ENCODE peak calls at places on chromosomes 5 and 9, in five cellular contexts. S is HCT116, I is ovary, O is Peyer's patch, T is lung. C is an unnamed sample.

GRCh38 chr5:128020012-128020411 is 63.6 kb upstream of the SLC12A2 start:
- DNase-seq in S (no peak), I (no peak), O (no peak), T (no peak), C (no peak)

GRCh38 chr9:136847827-136848392 is 1.3 kb upstream of the PHPT1 start:
- DNase-seq in S (peak; percentile 67), I (peak; percentile 73), O (peak; percentile 78), T (peak; percentile 90), C (no peak)

GRCh38 chr5:135964670-135965320 is 10.0 kb upstream of the LECT2 start:
- DNase-seq in S (no peak), I (no peak), O (no peak), T (no peak), C (no peak)

GRCh38 chr5:159510282-159510681 is 180.0 kb upstream of the IL12B start:
- DNase-seq in S (no peak), I (peak; percentile 76), O (no peak), T (peak; percentile 41), C (no peak)

GRCh38 chr5:55172051-55172899 is 702 bp downstream of the CDC20B start:
- DNase-seq in S (peak; percentile 85), I (no peak), O (peak; percentile 38), T (peak; percentile 63), C (peak; percentile 65)

GRCh38 chr5:156147948-156148285 is 179.0 kb upstream of the SGCD start:
- DNase-seq in S (no peak), I (no peak), O (no peak), T (no peak), C (no peak)

GRCh38 chr9:27292646-27293045 is 4.3 kb downstream of the EQTN start:
- DNase-seq in S (no peak), I (no peak), O (no peak), T (no peak), C (no peak)

GRCh38 chr5:62266573-62266972 is 39.4 kb upstream of the KIF2A start:
- DNase-seq in S (no peak), I (no peak), O (no peak), T (no peak), C (no peak)

GRCh38 chr5:87899109-87900100 is 369.2 kb downstream of the TMEM161B start:
- DNase-seq in S (no peak), I (no peak), O (no peak), T (no peak), C (no peak)

GRCh38 chr5:131328536-131329186 is 64.8 kb downstream of the CDC42SE2 start:
- DNase-seq in S (peak; percentile 51), I (no peak), O (no peak), T (no peak), C (peak; percentile 54)

GRCh38 chr9:23686257-23686656 is 139.8 kb downstream of the ELAVL2 start:
- DNase-seq in S (no peak), I (no peak), O (no peak), T (no peak), C (no peak)

GRCh38 chr9:69572611-69573010 is 99.6 kb downstream of the APBA1 start:
- DNase-seq in S (no peak), I (no peak), O (no peak), T (no peak), C (no peak)

GRCh38 chr5:3602713-3603502 is 7.3 kb downstream of the IRX1 start:
- DNase-seq in S (no peak), I (no peak), O (no peak), T (peak; percentile 39), C (no peak)

GRCh38 chr5:2714026-2714425 is 37.5 kb downstream of the IRX2 start:
- DNase-seq in S (no peak), I (no peak), O (no peak), T (no peak), C (no peak)

GRCh38 chr5:96292582-96293247 is 140.3 kb downstream of the PCSK1 start:
- DNase-seq in S (no peak), I (no peak), O (no peak), T (no peak), C (no peak)

GRCh38 chr5:127492854-127493738 is 24.3 kb upstream of the PRRC1 start:
- DNase-seq in S (peak; percentile 54), I (no peak), O (no peak), T (no peak), C (peak; percentile 54)

GRCh38 chr9:125506045-125506444 is 201.0 kb downstream of the MAPKAP1 start:
- DNase-seq in S (no peak), I (no peak), O (no peak), T (no peak), C (no peak)

GRCh38 chr9:124594673-124595072 is 87.5 kb upstream of the NR5A1 start:
- DNase-seq in S (no peak), I (no peak), O (no peak), T (no peak), C (no peak)

GRCh38 chr9:94861589-94862241 is 135.2 kb downstream of the AOPEP start:
- DNase-seq in S (no peak), I (no peak), O (no peak), T (no peak), C (no peak)

GRCh38 chr5:84383296-84383815 is 1.3 kb downstream of the EDIL3 start:
- DNase-seq in S (no peak), I (peak; percentile 31), O (no peak), T (no peak), C (no peak)

GRCh38 chr5:1777281-1778137 is 22.1 kb downstream of the MRPL36 start:
- DNase-seq in S (no peak), I (peak; percentile 27), O (no peak), T (no peak), C (no peak)

GRCh38 chr5:131786036-131786435 is 10.8 kb downstream of the FNIP1 start:
- DNase-seq in S (no peak), I (no peak), O (no peak), T (no peak), C (no peak)

GRCh38 chr9:134163374-134164196 is 779 bp downstream of the RNU6ATAC start:
- DNase-seq in S (no peak), I (peak; percentile 80), O (peak; percentile 60), T (peak; percentile 63), C (no peak)

GRCh38 chr5:133688386-133688785 is 76.0 kb upstream of the FSTL4 start:
- DNase-seq in S (no peak), I (no peak), O (no peak), T (no peak), C (no peak)

GRCh38 chr9:129596541-129597328 is 24.2 kb downstream of the C9orf50 start:
- DNase-seq in S (peak; percentile 88), I (peak; percentile 79), O (no peak), T (peak; percentile 50), C (no peak)

GRCh38 chr9:129595323-129595741 is 25.6 kb downstream of the C9orf50 start:
- DNase-seq in S (no peak), I (no peak), O (no peak), T (no peak), C (no peak)

GRCh38 chr9:129597355-129598088 is 23.4 kb downstream of the C9orf50 start:
- DNase-seq in S (peak; percentile 86), I (peak; percentile 90), O (no peak), T (peak; percentile 63), C (no peak)

GRCh38 chr9:129595903-129596540 is 24.9 kb downstream of the C9orf50 start:
- DNase-seq in S (no peak), I (no peak), O (no peak), T (no peak), C (no peak)

DNA sequence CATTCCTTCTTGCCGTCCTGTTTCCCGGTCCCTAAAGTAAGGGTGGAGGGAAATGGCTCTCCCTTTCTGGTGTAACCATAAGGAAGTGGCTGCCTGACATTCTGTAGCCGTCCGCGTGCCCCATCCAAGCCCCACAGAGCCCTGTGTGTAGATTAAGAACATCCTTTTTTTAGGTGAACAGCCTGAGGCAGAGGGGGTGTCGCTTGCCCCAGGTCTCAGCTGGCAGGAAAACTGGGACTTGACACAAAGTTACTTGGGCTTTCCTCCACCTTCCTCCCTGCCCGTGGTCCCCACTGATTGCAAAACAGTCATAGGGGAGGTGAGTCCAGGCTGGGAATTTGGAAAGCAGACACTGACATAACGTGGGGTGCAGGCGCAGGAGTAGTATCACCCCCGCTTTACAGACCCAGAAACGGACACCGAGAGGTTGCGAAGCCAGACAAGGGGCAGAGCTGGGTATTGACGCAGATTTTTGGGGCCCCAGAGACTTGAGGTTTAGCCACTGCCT is 22.8 kb downstream of the C9orf50 start:
- DNase-seq in S (no peak), I (no peak), O (no peak), T (no peak), C (no peak)
- TF ChIP-seq CTCF in S (no peak), I (no peak), O (no peak), T (no peak), C (no peak)

DNA sequence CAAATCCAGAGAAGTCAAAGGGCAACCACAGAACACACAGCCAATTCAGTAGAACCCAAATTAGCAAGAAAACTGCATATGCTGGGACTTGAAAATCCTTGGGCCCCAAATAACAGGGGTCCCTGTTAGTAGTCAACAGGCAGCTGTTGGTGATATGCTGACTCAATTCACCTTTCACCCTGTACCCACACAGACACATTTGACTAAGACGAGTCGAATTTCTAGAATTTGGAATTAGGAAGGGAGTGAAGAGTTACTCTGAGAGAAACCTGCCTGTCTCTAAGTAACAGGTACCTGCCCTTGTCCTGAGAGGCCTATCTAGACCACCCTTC is 817 bp upstream of the VCP start:
- DNase-seq in S (no peak), I (no peak), O (no peak), T (no peak), C (no peak)
- H3K4me3 ChIP-seq in S (peak overlapping the region; percentile 31), I (no peak overlapping the region), O (no peak overlapping the region), T (no peak overlapping the region), C (no peak overlapping the region)

GRCh38 chr5:16644301-16644889 is 27.6 kb upstream of the RETREG1 start:
- DNase-seq in S (no peak), I (no peak), O (no peak), T (no peak), C (no peak)
- H3K27me3 ChIP-seq in S (peaks cover 2% of the 10 kb centered on the region), I (no peaks in the 10 kb centered on the region), O (no peaks in the 10 kb centered on the region), T (no peaks in the 10 kb centered on the region), C (peaks cover 9% of the 10 kb centered on the region)

GRCh38 chr9:37951671-37952579 is 48.0 kb upstream of the SLC25A51 start:
- DNase-seq in S (no peak), I (no peak), O (no peak), T (no peak), C (no peak)

GRCh38 chr9:37953204-37953774 is 49.4 kb upstream of the SLC25A51 start:
- DNase-seq in S (no peak), I (no peak), O (no peak), T (no peak), C (no peak)

GRCh38 chr9:37952731-37953130 is 48.8 kb upstream of the SLC25A51 start:
- DNase-seq in S (no peak), I (no peak), O (no peak), T (no peak), C (no peak)

GRCh38 chr9:37954581-37954981 is 50.7 kb upstream of the SLC25A51 start:
- DNase-seq in S (no peak), I (no peak), O (no peak), T (no peak), C (no peak)

DNA sequence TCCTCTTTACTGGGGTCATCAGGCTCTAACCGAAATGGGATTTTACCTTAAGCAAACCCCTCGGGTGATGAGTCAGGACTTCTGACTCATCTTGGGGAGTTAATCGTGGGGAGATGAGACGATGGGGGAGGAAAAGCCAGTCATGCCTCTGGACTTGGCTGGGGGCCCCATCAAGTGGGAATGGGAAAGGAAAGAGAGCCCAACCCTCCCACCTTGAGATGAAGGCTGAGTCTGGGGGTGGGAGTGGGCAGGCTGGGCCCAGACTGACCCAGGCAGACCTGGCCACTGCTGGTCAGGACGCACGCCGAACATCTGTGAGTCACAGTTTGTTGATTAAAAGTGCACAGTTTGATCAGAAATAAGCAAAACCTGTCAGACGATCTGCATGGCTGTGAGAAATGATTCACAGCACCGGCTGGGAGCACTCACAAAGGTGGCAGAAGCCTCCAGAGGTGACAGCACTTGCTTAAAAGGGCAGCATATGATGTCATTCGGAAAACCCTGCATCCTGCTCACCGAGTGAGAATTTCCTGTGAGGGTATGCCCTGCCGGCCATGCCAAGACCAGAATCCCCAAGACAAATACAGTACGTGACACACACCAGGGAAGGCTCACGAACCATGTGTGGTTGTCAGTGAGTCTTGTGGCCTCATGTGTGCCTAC is 50.0 kb upstream of the SLC25A51 start:
- DNase-seq in S (peak; percentile 87), I (peak; percentile 51), O (no peak), T (no peak), C (peak; percentile 73)
- TF ChIP-seq CTCF in S (no peak), I (no peak), O (no peak), T (no peak), C (no peak)

C was measured in Panc1.